ENCODE peak calls at places on chromosomes 11 and 22, in eight cellular contexts. W, L, Y, X, A, O, F and G are unnamed samples.

GRCh38 chr11:63917685-63918523 is 940 bp upstream of the RCOR2 start:
- DNase-seq in F (peak), L (no peak), Y (peak), A (no peak), X (peak), W (peak), O (no peak), G (peak)

GRCh38 chr11:87423161-87423560 is 385.4 kb downstream of the TMEM135 start:
- DNase-seq in Y (no peak), O (no peak), X (no peak), W (no peak), A (no peak), F (no peak), L (no peak), G (no peak)

GRCh38 chr11:74731301-74732094 is at the start of gene CHRDL2:
- DNase-seq in X (peak), F (no peak), W (peak), A (no peak), Y (peak), O (no peak), L (no peak), G (no peak)

GRCh38 chr11:118497831-118498230 is 29.4 kb upstream of the TTC36 start:
- DNase-seq in A (peak), X (no peak), L (no peak), W (no peak), O (no peak), Y (peak), F (no peak), G (no peak)

GRCh38 chr11:60926500-60926899 is 2.2 kb downstream of the TMEM132A start:
- DNase-seq in X (no peak), W (no peak), L (no peak), F (no peak), A (no peak), O (no peak), Y (no peak), G (no peak)

GRCh38 chr11:23764285-23764684 is 732.6 kb upstream of the LUZP2 start:
- DNase-seq in L (no peak), O (no peak), Y (no peak), W (no peak), F (no peak), A (no peak), X (no peak), G (no peak)

GRCh38 chr11:112558691-112559090 is 298.0 kb upstream of the PLET1 start:
- DNase-seq in W (no peak), A (peak), L (no peak), X (no peak), Y (peak), O (no peak), F (no peak), G (no peak)

GRCh38 chr11:80167766-80168165 is 726.9 kb upstream of the TENM4 start:
- DNase-seq in Y (peak), L (no peak), F (no peak), W (no peak), X (no peak), A (no peak), O (no peak), G (peak)

GRCh38 chr11:73294604-73295003 is 13.5 kb upstream of the ARHGEF17 start:
- DNase-seq in F (no peak), X (no peak), L (no peak), Y (no peak), O (no peak), A (no peak), W (no peak), G (no peak)

GRCh38 chr22:44683881-44684280 is 18.1 kb upstream of the PRR5 start:
- DNase-seq in L (no peak), W (no peak), O (no peak), X (no peak), F (no peak), A (no peak), Y (no peak), G (no peak)

GRCh38 chr22:36405221-36405631 is 17.5 kb upstream of the MYH9 start:
- DNase-seq in A (no peak), L (no peak), W (no peak), X (no peak), F (no peak), O (no peak), Y (no peak), G (no peak)

GRCh38 chr11:68138256-68138655 is 17.1 kb upstream of the CHKA start:
- DNase-seq in A (no peak), Y (no peak), W (no peak), O (no peak), F (no peak), L (no peak), X (no peak), G (no peak)

GRCh38 chr11:68140496-68141246 is 19.5 kb upstream of the CHKA start:
- DNase-seq in Y (no peak), F (no peak), W (peak), L (no peak), X (no peak), A (no peak), O (no peak), G (no peak)

GRCh38 chr11:68137833-68138232 is 16.6 kb upstream of the CHKA start:
- DNase-seq in W (no peak), L (no peak), O (no peak), F (no peak), X (no peak), A (no peak), Y (no peak), G (no peak)

GRCh38 chr11:68141247-68142027 is 20.2 kb upstream of the CHKA start:
- DNase-seq in X (no peak), F (no peak), O (no peak), Y (no peak), A (no peak), W (no peak), L (no peak), G (no peak)

DNA sequence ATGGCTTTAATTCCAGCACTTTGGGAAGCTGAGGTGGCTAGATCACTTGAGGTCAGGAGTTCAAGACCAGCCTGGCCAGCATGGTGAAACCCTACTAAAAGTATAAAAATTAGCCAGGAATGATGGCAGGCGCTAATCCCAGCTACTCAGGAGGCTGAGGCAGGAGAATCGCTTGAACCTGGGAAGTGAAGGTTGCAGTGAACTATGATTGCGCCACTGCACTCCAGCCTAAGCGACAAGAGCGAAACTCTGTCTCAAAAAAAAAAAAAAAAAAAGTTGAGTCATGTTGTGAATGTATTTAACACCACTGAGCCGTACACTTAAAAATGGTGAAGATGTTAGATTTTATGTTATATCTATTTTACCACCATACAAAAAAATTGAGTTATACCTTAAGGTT is 18.2 kb upstream of the CHKA start:
- DNase-seq in X (no peak), O (no peak), A (no peak), Y (no peak), W (no peak), L (no peak), F (no peak), G (no peak)
- TF ChIP-seq CTCF in X (no peak), O (no peak), A (no peak), Y (no peak), W (no peak), L (no peak), F (no peak), G (no peak)

GRCh38 chr22:25961699-25962098 is 207.6 kb upstream of the SEZ6L start:
- DNase-seq in F (no peak), Y (no peak), W (no peak), O (no peak), X (no peak), L (no peak), A (no peak), G (no peak)

GRCh38 chr22:25965331-25965730 is 203.9 kb upstream of the SEZ6L start:
- DNase-seq in Y (no peak), W (no peak), X (no peak), O (no peak), A (no peak), F (no peak), L (no peak), G (no peak)

GRCh38 chr22:25962711-25963110 is 206.6 kb upstream of the SEZ6L start:
- DNase-seq in L (no peak), W (no peak), Y (no peak), O (no peak), A (no peak), X (no peak), F (no peak), G (no peak)

GRCh38 chr22:25956801-25957200 is 212.5 kb upstream of the SEZ6L start:
- DNase-seq in Y (no peak), L (no peak), O (no peak), W (no peak), F (no peak), X (no peak), A (no peak), G (no peak)

DNA sequence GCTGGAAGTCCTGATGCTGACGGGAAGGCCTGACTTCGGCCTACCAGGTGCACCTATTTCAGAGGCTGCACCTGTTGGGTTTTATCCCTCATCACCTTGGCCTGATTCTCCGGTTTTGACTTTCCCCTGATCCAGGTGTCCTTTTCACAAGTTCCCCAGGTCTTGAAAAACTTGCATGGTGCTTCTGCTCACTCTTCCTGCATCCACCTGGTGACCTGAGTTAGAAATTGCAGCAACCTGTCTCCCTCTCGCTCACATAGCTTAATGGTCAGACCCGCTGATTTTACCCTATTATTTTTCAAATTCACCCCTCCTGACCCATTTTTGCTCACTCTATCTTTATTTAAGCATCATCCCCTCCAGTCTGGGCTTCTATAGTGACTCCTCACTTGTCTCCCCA is 208.9 kb upstream of the SEZ6L start:
- DNase-seq in A (no peak), L (no peak), F (no peak), Y (no peak), X (no peak), O (no peak), W (no peak), G (no peak)
- TF ChIP-seq CTCF in A (no peak), L (no peak), F (no peak), Y (no peak), X (no peak), O (no peak), W (no peak), G (no peak)

GRCh38 chr11:16528639-16529038 is 172.3 kb upstream of the SOX6 start:
- DNase-seq in F (no peak), Y (no peak), L (no peak), W (peak), O (no peak), X (no peak), A (no peak), G (no peak)
- TF ChIP-seq CTCF in F (no peak), Y (no peak), L (no peak), W (no peak), O (no peak), X (no peak), A (no peak), G (no peak)

GRCh38 chr22:49348631-49349030 is 479.0 kb downstream of the BRD1 start:
- DNase-seq in Y (no peak), W (no peak), A (no peak), F (no peak), O (no peak), L (no peak), X (peak), G (no peak)

GRCh38 chr22:49349181-49349835 is 478.4 kb downstream of the BRD1 start:
- DNase-seq in A (no peak), W (no peak), Y (no peak), O (no peak), L (no peak), F (no peak), X (peak), G (no peak)

GRCh38 chr22:49351761-49352221 is 475.9 kb downstream of the BRD1 start:
- DNase-seq in Y (no peak), L (peak), W (no peak), F (no peak), X (peak), A (no peak), O (no peak), G (no peak)

GRCh38 chr22:49349841-49350381 is 477.8 kb downstream of the BRD1 start:
- DNase-seq in L (no peak), O (no peak), X (peak), A (no peak), F (no peak), W (no peak), Y (no peak), G (no peak)

DNA sequence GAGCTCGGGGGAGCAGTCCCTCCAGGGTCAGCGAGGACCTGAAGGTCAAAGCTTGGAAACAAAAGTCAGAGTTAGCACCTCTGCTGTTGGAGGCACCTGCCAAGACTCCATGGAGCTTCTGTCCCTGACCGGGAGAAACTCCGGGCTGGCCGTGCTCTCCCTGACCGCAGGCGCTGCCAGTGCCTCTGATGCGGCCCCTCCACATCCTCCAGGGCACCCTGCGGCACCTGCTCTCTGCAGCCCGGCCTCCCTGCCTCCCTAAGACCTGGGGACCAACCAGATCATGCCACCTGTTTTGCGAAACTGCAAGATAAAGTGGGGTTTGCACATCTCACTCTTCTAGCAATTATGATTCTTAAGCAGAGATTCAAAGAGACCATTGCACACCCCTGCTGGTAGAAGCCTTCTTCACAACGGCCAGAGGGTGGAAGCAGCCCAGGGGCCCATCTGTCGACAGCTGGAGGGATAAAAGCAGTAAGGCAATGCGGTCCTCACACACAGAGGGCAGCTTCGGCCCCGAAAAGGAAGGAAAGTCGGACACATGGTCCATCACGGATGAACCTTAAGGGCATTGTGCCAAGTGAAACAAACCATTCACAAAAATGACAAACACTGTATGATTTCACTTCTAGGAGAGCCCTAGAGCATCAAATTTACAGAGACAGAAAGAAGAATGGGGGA is 477.1 kb downstream of the BRD1 start:
- DNase-seq in Y (no peak), O (no peak), A (no peak), W (no peak), F (no peak), L (no peak), X (peak), G (no peak)
- TF ChIP-seq CTCF in Y (no peak), O (no peak), A (peak), W (peak), F (no peak), L (no peak), X (no peak), G (no peak)

GRCh38 chr11:131038597-131038996 is 122.3 kb upstream of the SNX19 start:
- DNase-seq in Y (no peak), F (no peak), A (peak), X (no peak), W (peak), O (no peak), L (no peak), G (peak)
- TF ChIP-seq CTCF in Y (peak), F (no peak), A (peak), X (no peak), W (peak), O (peak), L (peak), G (peak)

DNA sequence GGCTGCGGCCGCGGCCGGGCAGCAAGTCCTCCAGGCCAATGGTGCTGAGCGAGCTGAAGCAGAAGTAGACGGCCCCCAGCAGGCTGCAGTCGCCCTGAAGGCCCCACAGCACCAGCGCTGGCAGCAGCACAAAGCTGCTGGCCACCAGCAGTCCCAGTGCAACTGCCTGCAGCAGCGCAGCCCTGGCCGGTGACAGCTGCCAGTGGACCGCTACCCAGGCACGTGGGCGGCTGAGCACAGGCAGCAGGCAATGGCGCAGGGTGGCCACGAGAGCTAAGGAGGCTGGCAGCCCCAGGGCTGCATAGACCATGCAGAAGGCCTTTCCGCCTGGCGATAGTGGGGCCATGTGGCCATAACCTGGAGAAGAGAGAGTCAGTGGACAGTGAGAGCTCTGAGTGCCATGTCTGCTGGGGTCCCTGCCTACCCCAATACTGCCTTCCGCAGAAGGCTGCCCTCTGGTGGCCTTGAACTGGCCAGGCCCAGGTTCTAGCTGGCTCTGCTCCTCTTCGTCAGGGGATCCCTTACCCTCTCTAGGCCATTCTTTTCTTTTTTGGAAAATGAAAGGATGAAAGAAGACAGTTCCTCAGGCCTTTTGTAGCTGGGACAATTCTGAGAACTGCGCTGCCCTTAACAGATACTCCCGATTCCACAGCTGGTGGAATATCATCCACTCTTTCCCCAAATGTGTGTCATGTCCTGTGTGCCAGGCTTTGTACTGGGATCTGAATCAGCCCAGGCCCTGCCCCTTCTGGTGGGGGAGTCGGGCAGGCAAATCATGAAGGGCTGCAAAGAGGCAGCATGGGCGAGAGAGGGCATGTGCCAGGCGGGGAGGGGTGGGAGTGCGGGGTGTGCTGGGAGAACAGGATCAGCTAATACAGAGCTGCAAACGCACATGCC is 1.8 kb downstream of the KCNK7 start:
- DNase-seq in W (peak), O (no peak), X (peak), Y (no peak), L (no peak), F (no peak), A (no peak), G (no peak)
- TF ChIP-seq CTCF in W (peak), O (peak), X (peak), Y (peak), L (peak), F (peak), A (peak), G (peak)

DNA sequence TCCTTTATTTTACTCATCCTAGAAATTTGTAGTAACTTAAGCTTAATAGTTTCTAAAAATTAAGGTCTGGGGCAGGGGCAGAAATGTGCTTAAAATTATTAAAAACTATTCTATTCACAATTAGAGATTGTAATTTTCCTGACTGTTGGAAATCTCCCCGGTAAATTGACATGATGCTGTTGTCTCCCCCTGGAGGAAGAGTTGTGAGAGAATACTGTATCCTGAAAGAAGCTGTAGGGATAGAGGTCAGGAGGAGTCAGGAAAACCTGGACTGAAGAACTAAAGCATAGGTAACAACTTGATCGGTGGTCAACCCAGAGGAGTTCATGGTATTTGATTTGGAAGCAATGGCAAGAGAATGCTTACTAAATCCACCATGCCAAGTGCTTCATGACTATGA is 16.2 kb upstream of the ESAM start:
- DNase-seq in X (no peak), A (no peak), Y (no peak), W (no peak), L (no peak), F (peak), O (no peak), G (no peak)
- TF ChIP-seq CTCF in X (no peak), A (peak), Y (no peak), W (peak), L (peak), F (peak), O (peak), G (no peak)

DNA sequence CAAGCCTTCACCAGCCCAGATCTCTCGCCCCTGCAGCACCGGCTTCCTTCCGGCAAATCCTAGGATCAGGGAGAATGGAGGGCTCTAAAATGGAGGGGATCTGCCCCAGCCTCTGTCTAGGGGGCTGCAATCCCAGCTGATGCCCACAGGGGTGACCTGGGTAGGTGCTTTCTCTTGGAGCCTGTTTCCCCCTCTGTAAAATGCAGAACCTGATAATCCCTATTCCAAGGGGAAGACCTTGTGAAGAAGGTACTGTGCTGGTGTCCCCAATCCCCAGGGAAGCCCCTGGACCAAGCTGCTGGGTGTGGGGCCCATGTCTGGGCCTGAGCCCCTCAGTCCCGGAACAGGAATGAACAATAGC is 2.8 kb downstream of the EMID1 start:
- DNase-seq in W (no peak), F (no peak), L (no peak), Y (no peak), A (no peak), O (no peak), X (no peak), G (no peak)
- TF ChIP-seq CTCF in W (no peak), F (no peak), L (peak), Y (no peak), A (peak), O (no peak), X (no peak), G (no peak)